ENCODE peak calls at places on chromosomes 6 and 20, in five cellular contexts. K, O, M, S and P are unnamed samples.
A peak's percentile ranks its signal among the peaks of the same experiment; 100 is the strongest.

GRCh38 chr20:41124451-41125094 is 12.8 kb upstream of the PLCG1 start:
- DNase-seq in K (no peak), O (no peak), M (no peak), S (no peak), P (no peak)

GRCh38 chr6:146300540-146300939 is 243.1 kb upstream of the RAB32 start:
- DNase-seq in K (no peak), O (no peak), M (no peak), S (no peak), P (no peak)

GRCh38 chr6:139919107-139920026 is 544.9 kb upstream of the CITED2 start:
- DNase-seq in K (no peak), O (no peak), M (no peak), S (no peak), P (no peak)

GRCh38 chr20:61684136-61684535 is 381.5 kb downstream of the TAF4 start:
- DNase-seq in K (no peak), O (no peak), M (no peak), S (peak; percentile 74), P (no peak)

GRCh38 chr20:49937023-49937929 is 1.1 kb downstream of the RNF114 start:
- DNase-seq in K (no peak), O (no peak), M (no peak), S (peak; percentile 44), P (no peak)

GRCh38 chr20:20820104-20820503 is 107.7 kb upstream of the RALGAPA2 start:
- DNase-seq in K (no peak), O (no peak), M (no peak), S (no peak), P (no peak)

GRCh38 chr6:22263748-22264147 is 33.1 kb downstream of the PRL start:
- DNase-seq in K (no peak), O (no peak), M (no peak), S (no peak), P (no peak)

GRCh38 chr6:88013015-88013414 is 34.6 kb upstream of the SPACA1 start:
- DNase-seq in K (no peak), O (no peak), M (no peak), S (no peak), P (no peak)

GRCh38 chr6:38554700-38555413 is 84.9 kb downstream of the BTBD9 start:
- DNase-seq in K (peak; percentile 62), O (no peak), M (no peak), S (no peak), P (peak; percentile 31)

GRCh38 chr6:133635447-133635846 is 253.5 kb upstream of the TCF21 start:
- DNase-seq in K (no peak), O (no peak), M (no peak), S (no peak), P (no peak)